ENCODE peak calls at places on chromosomes 3 and 15, in ten cellular contexts. N, H, W, S, Z, X, V, O, A and B are unnamed samples.

GRCh38 chr15:65189102-65189740 is 4.1 kb upstream of the CLPX start:
- DNase-seq in N (peak; percentile 44), H (no peak), W (peak; percentile 62), S (peak; percentile 59), Z (peak; percentile 66), X (peak; percentile 60), V (peak; percentile 14), O (peak; percentile 62), A (no peak), B (no peak)

GRCh38 chr3:127739347-127740135 is 66.8 kb downstream of the ABTB1 start:
- DNase-seq in N (no peak), H (no peak), W (no peak), S (no peak), Z (no peak), X (no peak), V (no peak), O (no peak), A (no peak), B (no peak)

GRCh38 chr3:58116161-58116955 is 94.4 kb downstream of the DNASE1L3 start:
- DNase-seq in N (no peak), H (peak; percentile 73), W (no peak), S (no peak), Z (peak; percentile 15), X (no peak), V (no peak), O (peak; percentile 84), A (peak; percentile 67), B (peak; percentile 35)

GRCh38 chr15:93068581-93069199 is 20.3 kb downstream of the RGMA start:
- DNase-seq in N (no peak), H (no peak), W (no peak), S (no peak), Z (no peak), X (no peak), V (no peak), O (no peak), A (no peak), B (no peak)

GRCh38 chr15:62934236-62934971 is 108.1 kb upstream of the TPM1 start:
- DNase-seq in N (no peak), H (no peak), W (no peak), S (no peak), Z (no peak), X (no peak), V (no peak), O (peak; percentile 13), A (no peak), B (no peak)

GRCh38 chr15:99438222-99438592 is 127.6 kb upstream of the MEF2A start:
- DNase-seq in N (no peak), H (no peak), W (no peak), S (peak; percentile 22), Z (no peak), X (no peak), V (no peak), O (no peak), A (no peak), B (no peak)

GRCh38 chr15:35740761-35741160 is 194.8 kb upstream of the DPH6 start:
- DNase-seq in N (no peak), H (no peak), W (no peak), S (no peak), Z (no peak), X (no peak), V (no peak), O (no peak), A (no peak), B (no peak)

GRCh38 chr3:177126015-177126773 is 71.1 kb downstream of the TBL1XR1 start:
- DNase-seq in N (no peak), H (no peak), W (peak; percentile 88), S (no peak), Z (no peak), X (peak; percentile 91), V (no peak), O (no peak), A (no peak), B (no peak)

GRCh38 chr15:52803543-52804306 is 13.6 kb upstream of the ONECUT1 start:
- DNase-seq in N (no peak), H (no peak), W (no peak), S (no peak), Z (no peak), X (no peak), V (no peak), O (no peak), A (no peak), B (no peak)

GRCh38 chr15:32959077-32959476 is 235.4 kb downstream of the FMN1 start:
- DNase-seq in N (no peak), H (no peak), W (no peak), S (no peak), Z (no peak), X (peak; percentile 57), V (no peak), O (peak; percentile 21), A (no peak), B (no peak)

GRCh38 chr3:125512135-125512920 is 7.7 kb downstream of the SNX4 start:
- DNase-seq in N (peak; percentile 4), H (no peak), W (peak; percentile 58), S (no peak), Z (no peak), X (peak; percentile 56), V (no peak), O (peak; percentile 87), A (no peak), B (no peak)

GRCh38 chr3:98185180-98185579 is 18.7 kb downstream of the OR5H15 start:
- DNase-seq in N (no peak), H (no peak), W (peak; percentile 18), S (peak; percentile 33), Z (no peak), X (no peak), V (no peak), O (peak; percentile 30), A (no peak), B (no peak)

GRCh38 chr3:77150028-77150427 is 110.1 kb downstream of the ROBO2 start:
- DNase-seq in N (no peak), H (no peak), W (no peak), S (no peak), Z (no peak), X (no peak), V (no peak), O (no peak), A (no peak), B (no peak)

GRCh38 chr15:78638658-78639314 is 2.2 kb downstream of the CHRNB4 start:
- DNase-seq in N (peak; percentile 52), H (peak; percentile 58), W (peak; percentile 72), S (peak; percentile 82), Z (peak; percentile 63), X (peak; percentile 35), V (peak; percentile 19), O (peak; percentile 54), A (peak; percentile 57), B (peak; percentile 20)

GRCh38 chr3:126515066-126515706 is 2.4 kb downstream of the UROC1 start:
- DNase-seq in N (no peak), H (no peak), W (no peak), S (no peak), Z (no peak), X (no peak), V (no peak), O (no peak), A (no peak), B (no peak)

GRCh38 chr3:128011140-128011539 is 41.1 kb upstream of the SEC61A1 start:
- DNase-seq in N (peak; percentile 39), H (peak; percentile 12), W (peak; percentile 61), S (peak; percentile 93), Z (peak; percentile 13), X (no peak), V (no peak), O (peak; percentile 39), A (no peak), B (no peak)

GRCh38 chr3:23594897-23595670 is 210.7 kb upstream of the UBE2E1 start:
- DNase-seq in N (no peak), H (no peak), W (no peak), S (no peak), Z (no peak), X (peak; percentile 66), V (no peak), O (no peak), A (no peak), B (no peak)

GRCh38 chr3:187594272-187594671 is 75.9 kb downstream of the SST start:
- DNase-seq in N (no peak), H (no peak), W (no peak), S (peak; percentile 38), Z (no peak), X (no peak), V (no peak), O (no peak), A (no peak), B (no peak)

GRCh38 chr15:81108427-81108826 is 25.6 kb upstream of the CFAP161 start:
- DNase-seq in N (no peak), H (peak; percentile 11), W (no peak), S (no peak), Z (peak; percentile 38), X (no peak), V (peak; percentile 5), O (peak; percentile 20), A (peak; percentile 14), B (no peak)

GRCh38 chr15:97745481-97746071 is 214.9 kb upstream of the ARRDC4 start:
- DNase-seq in N (peak; percentile 30), H (peak; percentile 42), W (peak; percentile 69), S (peak; percentile 49), Z (peak; percentile 18), X (no peak), V (no peak), O (peak; percentile 50), A (peak; percentile 6), B (peak; percentile 9)

GRCh38 chr3:35864871-35865270 is 225.5 kb downstream of the ARPP21 start:
- DNase-seq in N (no peak), H (no peak), W (no peak), S (peak; percentile 19), Z (no peak), X (no peak), V (no peak), O (no peak), A (no peak), B (no peak)